ENCODE peak calls at places on chromosomes 2 and 18, in seven cellular contexts. U is tibial artery, D is mammary epithelial cell, C is adrenal gland, J is GM12878, S is heart left ventricle, P is A549. V is an unnamed sample.

GRCh38 chr2:238403632-238404405 is 22.9 kb upstream of the ASB1 start:
- DNase-seq in C (no peak), S (no peak), U (no peak), D (no peak), P (no peak), J (no peak), V (no peak)

GRCh38 chr2:219176818-219177593 is at the start of gene CNPPD1:
- DNase-seq in P (peak), J (no peak), D (peak), S (peak), U (peak), C (peak), V (peak)

GRCh38 chr2:237707859-237708398 is 80.5 kb downstream of the LRRFIP1 start:
- DNase-seq in U (peak), J (no peak), S (no peak), C (peak), D (no peak), P (no peak), V (no peak)

GRCh38 chr2:11102956-11103860 is 52.1 kb upstream of the SLC66A3 start:
- DNase-seq in S (no peak), J (no peak), D (no peak), P (no peak), U (peak), C (peak), V (no peak)

GRCh38 chr2:172285010-172285621 is 142.3 kb upstream of the ITGA6 start:
- DNase-seq in U (no peak), S (no peak), D (peak), J (no peak), P (no peak), C (no peak), V (peak)

GRCh38 chr18:55486936-55487335 is 101.1 kb downstream of the TCF4 start:
- DNase-seq in J (no peak), D (no peak), P (no peak), S (no peak), C (no peak), U (no peak), V (no peak)

GRCh38 chr2:27070653-27071276 is 689 bp downstream of the OST4 start:
- DNase-seq in P (no peak), U (no peak), S (no peak), J (no peak), D (no peak), C (no peak), V (no peak)

GRCh38 chr2:42877532-42877931 is 85.1 kb upstream of the HAAO start:
- DNase-seq in J (no peak), U (no peak), S (no peak), D (no peak), P (no peak), C (no peak), V (no peak)

GRCh38 chr2:168740360-168740759 is 62.1 kb upstream of the NOSTRIN start:
- DNase-seq in S (no peak), U (no peak), P (no peak), C (no peak), J (no peak), D (no peak), V (no peak)
- H3K27ac ChIP-seq in S (no peak), U (no peak), P (no peak), C (no peak), J (no peak), D (no peak), V (no peak)

DNA sequence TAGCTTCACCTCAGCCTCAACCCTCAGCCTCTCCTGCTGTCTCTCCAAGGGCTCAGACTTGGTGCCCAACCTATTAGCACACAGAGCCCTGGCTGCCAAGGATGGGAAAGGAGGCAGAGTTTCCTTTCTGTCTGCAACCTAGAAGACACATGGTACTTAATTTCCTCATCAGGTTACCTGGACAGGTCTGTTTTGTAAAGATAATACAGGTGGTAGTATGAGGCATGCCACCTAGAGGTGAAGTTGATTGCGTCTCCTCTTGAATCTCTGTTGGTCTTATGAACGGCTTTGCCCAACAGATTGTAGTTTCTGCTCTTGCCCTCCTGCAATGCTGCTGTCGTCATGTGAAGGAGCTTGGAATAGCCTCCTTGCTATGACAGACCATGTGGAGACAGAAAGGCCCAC is 44.5 kb upstream of the RMND5A start:
- DNase-seq in U (no peak), J (no peak), P (no peak), C (no peak), D (peak), S (no peak), V (no peak)
- TF ChIP-seq CTCF in U (no peak), J (peak), P (no peak), C (no peak), D (peak), S (peak), V (no peak)

DNA sequence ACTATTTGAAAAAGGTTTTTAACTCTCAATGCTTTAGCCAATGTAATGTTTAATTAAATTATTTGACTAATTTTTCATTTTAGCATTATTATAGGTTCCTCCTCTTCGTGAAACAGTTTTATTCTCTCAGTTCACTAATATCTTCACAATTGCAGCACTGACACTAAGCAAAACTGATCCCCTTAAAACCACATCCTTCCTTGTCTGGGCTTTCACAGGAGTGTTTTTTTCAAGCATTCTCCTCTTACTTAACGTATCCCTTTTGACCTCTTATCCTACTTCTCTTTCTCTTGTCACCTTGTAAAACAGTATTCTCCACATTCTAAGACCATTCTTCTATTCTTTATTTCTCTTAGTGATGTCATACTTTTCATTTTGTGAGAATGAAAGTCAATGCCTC is 112.8 kb downstream of the DSC3 start:
- DNase-seq in J (no peak), C (no peak), P (no peak), S (no peak), D (no peak), U (no peak), V (no peak)
- H3K27ac ChIP-seq in J (no peak), C (no peak), P (no peak), S (no peak), D (no peak), U (no peak), V (no peak)

DNA sequence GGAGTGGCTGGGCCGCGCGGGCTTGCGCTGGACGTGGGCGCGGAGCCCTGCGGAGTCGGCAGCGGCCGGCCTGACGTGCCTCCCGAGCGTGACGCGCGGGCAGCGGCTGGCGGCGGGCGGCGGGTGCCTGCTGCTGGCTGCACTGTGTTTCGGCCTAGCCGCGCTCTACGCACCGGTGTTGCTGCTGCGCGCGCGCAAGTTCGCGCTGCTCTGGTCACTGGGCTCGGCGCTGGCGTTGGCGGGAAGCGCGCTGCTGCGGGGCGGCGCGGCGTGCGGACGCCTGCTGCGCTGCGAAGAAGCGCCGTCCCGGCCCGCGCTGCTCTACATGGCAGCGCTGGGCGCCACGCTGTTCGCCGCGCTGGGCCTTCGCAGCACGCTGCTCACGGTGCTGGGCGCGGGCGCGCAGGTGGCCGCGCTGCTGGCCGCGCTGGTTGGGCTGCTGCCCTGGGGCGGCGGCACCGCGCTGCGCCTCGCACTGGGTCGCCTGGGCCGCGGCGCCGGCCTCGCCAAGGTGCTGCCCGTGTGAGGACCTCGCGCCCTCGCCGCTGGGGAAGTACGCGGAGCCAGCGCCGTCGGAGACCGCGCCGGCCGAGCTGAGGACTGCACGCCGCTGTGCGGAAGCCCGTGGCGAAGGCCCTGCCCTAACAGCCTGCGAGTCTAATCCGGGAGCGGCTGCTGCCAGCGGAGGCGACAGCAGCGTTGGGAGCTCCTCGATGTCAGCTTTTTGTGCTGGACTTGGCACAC is 526 bp downstream of the SFT2D3 start:
- DNase-seq in C (peak), U (peak), D (peak), J (peak), P (peak), S (peak), V (peak)
- TF ChIP-seq CTCF in C (peak), U (peak), D (peak), J (no peak), P (peak), S (peak), V (no peak)

GRCh38 chr2:20177556-20178403 is 47.1 kb downstream of the SDC1 start:
- DNase-seq in S (no peak), C (peak), J (no peak), D (no peak), U (peak), P (no peak), V (no peak)
- H3K27ac ChIP-seq in S (no peak), C (no peak), J (no peak), D (no peak), U (no peak), P (peak), V (no peak)

GRCh38 chr2:18684202-18685040 is 95.1 kb upstream of the NT5C1B start:
- DNase-seq in P (no peak), D (no peak), C (no peak), S (no peak), J (no peak), U (no peak), V (no peak)

GRCh38 chr2:18690342-18690741 is 101.0 kb upstream of the NT5C1B start:
- DNase-seq in D (no peak), P (no peak), C (no peak), S (no peak), U (no peak), J (no peak), V (no peak)
- TF ChIP-seq CTCF in D (peak), P (no peak), C (no peak), S (no peak), U (no peak), J (no peak), V (no peak)

GRCh38 chr18:23629444-23629946 is 33.2 kb downstream of the ANKRD29 start:
- DNase-seq in P (peak), D (no peak), S (no peak), J (peak), C (no peak), U (no peak), V (no peak)

GRCh38 chr18:23626451-23627279 is 36.0 kb downstream of the ANKRD29 start:
- DNase-seq in D (peak), P (no peak), J (no peak), C (no peak), S (no peak), U (no peak), V (no peak)

GRCh38 chr18:23627325-23627724 is 35.4 kb downstream of the ANKRD29 start:
- DNase-seq in J (no peak), U (no peak), P (peak), S (no peak), D (peak), C (no peak), V (no peak)

GRCh38 chr18:23631312-23631711 is 31.4 kb downstream of the ANKRD29 start:
- DNase-seq in S (no peak), C (no peak), P (no peak), D (no peak), U (no peak), J (no peak), V (no peak)

DNA sequence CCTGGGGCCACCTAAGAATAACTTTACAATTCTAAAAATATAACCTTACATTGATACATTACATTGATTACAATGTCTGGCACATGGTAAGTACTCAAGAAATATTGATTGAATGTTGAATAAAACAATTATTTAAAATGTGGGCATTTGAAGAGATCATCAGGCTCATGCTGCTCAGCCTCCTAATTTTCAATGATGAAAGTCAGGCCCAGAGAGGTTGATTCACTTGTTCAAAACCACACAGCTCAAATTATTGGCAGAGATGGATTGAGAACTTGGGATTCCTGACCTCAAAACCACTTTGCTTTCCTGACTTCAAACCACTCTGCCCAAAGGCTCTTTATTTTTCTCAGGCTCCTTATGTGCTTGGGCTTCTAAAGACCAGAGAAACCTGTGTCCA is 34.7 kb downstream of the ANKRD29 start:
- DNase-seq in S (no peak), U (no peak), P (no peak), J (no peak), C (no peak), D (no peak), V (no peak)
- H3K27ac ChIP-seq in S (no peak), U (no peak), P (peak), J (no peak), C (no peak), D (no peak), V (no peak)

V was measured in ovary.